ENCODE peak calls at places on chromosomes 12 and 14, in seven cellular contexts. One of them, this sample, is unnamed.

GRCh38 chr14:104776961-104777807 is 18.4 kb downstream of the AKT1 start:
- DNase-seq in LNCaP clone FGC: no peak
- DNase-seq in GM12865: no peak
- DNase-seq in ovary: no peak
- DNase-seq in foreskin fibroblast: no peak
- DNase-seq in Peyer's patch: no peak
- DNase-seq in progenitor cell of endocrine pancreas: no peak
- DNase-seq in this sample: no peak

GRCh38 chr14:79363291-79363690 is 848.0 kb downstream of the DIO2 start:
- DNase-seq in LNCaP clone FGC: peak; percentile 55
- DNase-seq in GM12865: no peak
- DNase-seq in ovary: no peak
- DNase-seq in foreskin fibroblast: no peak
- DNase-seq in Peyer's patch: no peak
- DNase-seq in progenitor cell of endocrine pancreas: no peak
- DNase-seq in this sample: no peak

GRCh38 chr12:123075591-123076171 is 75.2 kb downstream of the PITPNM2 start:
- DNase-seq in LNCaP clone FGC: peak; percentile 88
- DNase-seq in GM12865: peak; percentile 49
- DNase-seq in ovary: peak; percentile 62
- DNase-seq in foreskin fibroblast: peak; percentile 73
- DNase-seq in Peyer's patch: peak; percentile 74
- DNase-seq in progenitor cell of endocrine pancreas: no peak
- DNase-seq in this sample: peak; percentile 70

GRCh38 chr14:74508292-74508731 is 14.7 kb downstream of the ISCA2 start:
- DNase-seq in LNCaP clone FGC: no peak
- DNase-seq in GM12865: no peak
- DNase-seq in ovary: peak; percentile 12
- DNase-seq in foreskin fibroblast: peak; percentile 29
- DNase-seq in Peyer's patch: no peak
- DNase-seq in progenitor cell of endocrine pancreas: no peak
- DNase-seq in this sample: peak; percentile 42

GRCh38 chr14:69685716-69686115 is 74.3 kb downstream of the SUSD6 start:
- DNase-seq in LNCaP clone FGC: peak; percentile 41
- DNase-seq in GM12865: no peak
- DNase-seq in ovary: peak; percentile 71
- DNase-seq in foreskin fibroblast: peak; percentile 57
- DNase-seq in Peyer's patch: peak; percentile 44
- DNase-seq in progenitor cell of endocrine pancreas: no peak
- DNase-seq in this sample: peak; percentile 44

GRCh38 chr12:45234134-45234865 is 18.4 kb downstream of the ANO6 start:
- DNase-seq in LNCaP clone FGC: no peak
- DNase-seq in GM12865: peak; percentile 40
- DNase-seq in ovary: peak; percentile 36
- DNase-seq in foreskin fibroblast: peak; percentile 98
- DNase-seq in Peyer's patch: no peak
- DNase-seq in progenitor cell of endocrine pancreas: no peak
- DNase-seq in this sample: peak; percentile 83

GRCh38 chr14:89489796-89490506 is 72.9 kb upstream of the FOXN3 start:
- DNase-seq in LNCaP clone FGC: no peak
- DNase-seq in GM12865: no peak
- DNase-seq in ovary: peak; percentile 44
- DNase-seq in foreskin fibroblast: peak; percentile 63
- DNase-seq in Peyer's patch: no peak
- DNase-seq in progenitor cell of endocrine pancreas: no peak
- DNase-seq in this sample: no peak

GRCh38 chr14:59126714-59127436 is 61.6 kb upstream of the DAAM1 start:
- DNase-seq in LNCaP clone FGC: peak; percentile 41
- DNase-seq in GM12865: peak; percentile 67
- DNase-seq in ovary: peak; percentile 25
- DNase-seq in foreskin fibroblast: peak; percentile 76
- DNase-seq in Peyer's patch: no peak
- DNase-seq in progenitor cell of endocrine pancreas: no peak
- DNase-seq in this sample: peak; percentile 71

GRCh38 chr12:52036587-52037171 is 14.6 kb upstream of the NR4A1 start:
- DNase-seq in LNCaP clone FGC: no peak
- DNase-seq in GM12865: peak; percentile 69
- DNase-seq in ovary: peak; percentile 95
- DNase-seq in foreskin fibroblast: peak; percentile 91
- DNase-seq in Peyer's patch: peak; percentile 87
- DNase-seq in progenitor cell of endocrine pancreas: peak; percentile 64
- DNase-seq in this sample: peak; percentile 95

GRCh38 chr14:103676881-103677675 is 38.2 kb downstream of the XRCC3 start:
- DNase-seq in LNCaP clone FGC: no peak
- DNase-seq in GM12865: no peak
- DNase-seq in ovary: no peak
- DNase-seq in foreskin fibroblast: no peak
- DNase-seq in Peyer's patch: no peak
- DNase-seq in progenitor cell of endocrine pancreas: no peak
- DNase-seq in this sample: no peak

GRCh38 chr12:5817246-5817645 is 127.8 kb downstream of the ANO2 start:
- DNase-seq in LNCaP clone FGC: no peak
- DNase-seq in GM12865: no peak
- DNase-seq in ovary: no peak
- DNase-seq in foreskin fibroblast: no peak
- DNase-seq in Peyer's patch: no peak
- DNase-seq in progenitor cell of endocrine pancreas: no peak
- DNase-seq in this sample: no peak